ENCODE peak calls at places on chromosomes 3 and 15, in nine cellular contexts. One of them, this sample, is unnamed. For H3K36me3 and H3K27me3, the result is how much of the 10 kb centered on the place peaks cover.

GRCh38 chr3:139434764-139435291 is 41.5 kb downstream of the RBP2 start:
- DNase-seq in thoracic aorta: no peak
- DNase-seq in left ventricle myocardium inferior: no peak
- DNase-seq in heart right ventricle: no peak
- DNase-seq in SK-N-SH: no peak
- DNase-seq in brain microvascular endothelial cell: peak
- DNase-seq in IMR-90: peak
- DNase-seq in GM23248: peak
- DNase-seq in astrocyte: no peak
- DNase-seq in this sample: no peak

GRCh38 chr3:157176108-157176507 is 16.2 kb upstream of the CCNL1 start:
- DNase-seq in IMR-90: peak
- DNase-seq in left ventricle myocardium inferior: no peak
- DNase-seq in brain microvascular endothelial cell: no peak
- DNase-seq in heart right ventricle: no peak
- DNase-seq in SK-N-SH: peak
- DNase-seq in thoracic aorta: no peak
- DNase-seq in GM23248: peak
- DNase-seq in astrocyte: peak
- DNase-seq in this sample: peak

GRCh38 chr3:144429719-144430121 is 458.1 kb downstream of the DIPK2A start:
- DNase-seq in SK-N-SH: no peak
- DNase-seq in astrocyte: no peak
- DNase-seq in thoracic aorta: no peak
- DNase-seq in brain microvascular endothelial cell: no peak
- DNase-seq in heart right ventricle: no peak
- DNase-seq in IMR-90: no peak
- DNase-seq in GM23248: peak
- DNase-seq in left ventricle myocardium inferior: no peak
- DNase-seq in this sample: no peak

GRCh38 chr15:74775132-74775562 is 6.7 kb upstream of the CSK start:
- DNase-seq in GM23248: no peak
- DNase-seq in brain microvascular endothelial cell: no peak
- DNase-seq in SK-N-SH: no peak
- DNase-seq in IMR-90: no peak
- DNase-seq in heart right ventricle: no peak
- DNase-seq in astrocyte: no peak
- DNase-seq in left ventricle myocardium inferior: no peak
- DNase-seq in thoracic aorta: no peak
- DNase-seq in this sample: no peak

GRCh38 chr3:27145719-27146118 is 223.5 kb downstream of the NEK10 start:
- DNase-seq in left ventricle myocardium inferior: no peak
- DNase-seq in SK-N-SH: no peak
- DNase-seq in thoracic aorta: no peak
- DNase-seq in astrocyte: no peak
- DNase-seq in heart right ventricle: no peak
- DNase-seq in GM23248: no peak
- DNase-seq in brain microvascular endothelial cell: no peak
- DNase-seq in IMR-90: no peak
- DNase-seq in this sample: no peak

GRCh38 chr3:12513694-12514446 is 29.6 kb downstream of the TSEN2 start:
- DNase-seq in brain microvascular endothelial cell: no peak
- DNase-seq in GM23248: no peak
- DNase-seq in heart right ventricle: peak
- DNase-seq in thoracic aorta: no peak
- DNase-seq in left ventricle myocardium inferior: peak
- DNase-seq in astrocyte: no peak
- DNase-seq in IMR-90: no peak
- DNase-seq in SK-N-SH: no peak
- DNase-seq in this sample: no peak

GRCh38 chr3:170007031-170007663 is 30.6 kb upstream of the GPR160 start:
- DNase-seq in GM23248: peak
- DNase-seq in brain microvascular endothelial cell: peak
- DNase-seq in left ventricle myocardium inferior: no peak
- DNase-seq in heart right ventricle: no peak
- DNase-seq in SK-N-SH: no peak
- DNase-seq in IMR-90: peak
- DNase-seq in thoracic aorta: no peak
- DNase-seq in astrocyte: peak
- DNase-seq in this sample: no peak

GRCh38 chr15:37902126-37902525 is 32.3 kb upstream of the TMCO5A start:
- DNase-seq in left ventricle myocardium inferior: no peak
- DNase-seq in SK-N-SH: no peak
- DNase-seq in brain microvascular endothelial cell: no peak
- DNase-seq in thoracic aorta: no peak
- DNase-seq in heart right ventricle: no peak
- DNase-seq in IMR-90: no peak
- DNase-seq in GM23248: no peak
- DNase-seq in astrocyte: no peak
- DNase-seq in this sample: no peak

GRCh38 chr3:23761440-23761896 is 44.3 kb upstream of the UBE2E1 start:
- DNase-seq in left ventricle myocardium inferior: no peak
- DNase-seq in brain microvascular endothelial cell: peak
- DNase-seq in SK-N-SH: no peak
- DNase-seq in astrocyte: no peak
- DNase-seq in heart right ventricle: no peak
- DNase-seq in thoracic aorta: no peak
- DNase-seq in IMR-90: peak
- DNase-seq in GM23248: peak
- DNase-seq in this sample: peak

GRCh38 chr3:189982299-189982945 is 138.3 kb downstream of the P3H2 start:
- DNase-seq in brain microvascular endothelial cell: no peak
- DNase-seq in GM23248: no peak
- DNase-seq in left ventricle myocardium inferior: no peak
- DNase-seq in SK-N-SH: no peak
- DNase-seq in IMR-90: peak
- DNase-seq in thoracic aorta: no peak
- DNase-seq in astrocyte: peak
- DNase-seq in heart right ventricle: no peak
- DNase-seq in this sample: no peak

GRCh38 chr3:8505621-8506020 is 4.0 kb downstream of the LMCD1 start:
- DNase-seq in SK-N-SH: no peak
- DNase-seq in heart right ventricle: no peak
- DNase-seq in astrocyte: no peak
- DNase-seq in left ventricle myocardium inferior: no peak
- DNase-seq in brain microvascular endothelial cell: no peak
- DNase-seq in thoracic aorta: no peak
- DNase-seq in GM23248: no peak
- DNase-seq in IMR-90: no peak
- DNase-seq in this sample: no peak

GRCh38 chr3:7793786-7794185 is 707.8 kb upstream of the LMCD1 start:
- DNase-seq in SK-N-SH: no peak
- DNase-seq in GM23248: no peak
- DNase-seq in heart right ventricle: no peak
- DNase-seq in left ventricle myocardium inferior: no peak
- DNase-seq in thoracic aorta: no peak
- DNase-seq in IMR-90: no peak
- DNase-seq in astrocyte: peak
- DNase-seq in brain microvascular endothelial cell: no peak
- DNase-seq in this sample: no peak

GRCh38 chr15:34984884-34985630 is 3.0 kb downstream of the ZNF770 start:
- DNase-seq in thoracic aorta: no peak
- DNase-seq in brain microvascular endothelial cell: no peak
- DNase-seq in astrocyte: peak
- DNase-seq in GM23248: peak
- DNase-seq in IMR-90: peak
- DNase-seq in heart right ventricle: no peak
- DNase-seq in SK-N-SH: no peak
- DNase-seq in left ventricle myocardium inferior: no peak
- DNase-seq in this sample: no peak

GRCh38 chr15:43168192-43169107 is 16.8 kb upstream of the CCNDBP1 start:
- DNase-seq in astrocyte: peak
- DNase-seq in thoracic aorta: no peak
- DNase-seq in left ventricle myocardium inferior: no peak
- DNase-seq in brain microvascular endothelial cell: peak
- DNase-seq in GM23248: peak
- DNase-seq in IMR-90: peak
- DNase-seq in SK-N-SH: no peak
- DNase-seq in heart right ventricle: peak
- DNase-seq in this sample: no peak

GRCh38 chr15:68821190-68821897 is 649 bp upstream of the ANP32A start:
- DNase-seq in astrocyte: no peak
- DNase-seq in left ventricle myocardium inferior: no peak
- DNase-seq in thoracic aorta: no peak
- DNase-seq in brain microvascular endothelial cell: no peak
- DNase-seq in IMR-90: no peak
- DNase-seq in SK-N-SH: no peak
- DNase-seq in GM23248: peak
- DNase-seq in heart right ventricle: no peak
- DNase-seq in this sample: no peak

GRCh38 chr3:101124125-101124524 is 130.9 kb upstream of the ABI3BP start:
- DNase-seq in thoracic aorta: no peak
- DNase-seq in GM23248: peak
- DNase-seq in heart right ventricle: no peak
- DNase-seq in brain microvascular endothelial cell: no peak
- DNase-seq in SK-N-SH: no peak
- DNase-seq in IMR-90: peak
- DNase-seq in left ventricle myocardium inferior: no peak
- DNase-seq in astrocyte: no peak
- DNase-seq in this sample: no peak

GRCh38 chr3:58237940-58238681 is 519 bp downstream of the ABHD6 start:
- DNase-seq in brain microvascular endothelial cell: no peak
- DNase-seq in thoracic aorta: no peak
- DNase-seq in left ventricle myocardium inferior: peak
- DNase-seq in IMR-90: peak
- DNase-seq in astrocyte: no peak
- DNase-seq in heart right ventricle: peak
- DNase-seq in SK-N-SH: peak
- DNase-seq in GM23248: peak
- DNase-seq in this sample: peak

GRCh38 chr3:146468234-146468931 is 978 bp downstream of the PLSCR2 start:
- DNase-seq in thoracic aorta: no peak
- DNase-seq in brain microvascular endothelial cell: no peak
- DNase-seq in astrocyte: no peak
- DNase-seq in IMR-90: peak
- DNase-seq in SK-N-SH: no peak
- DNase-seq in heart right ventricle: no peak
- DNase-seq in left ventricle myocardium inferior: no peak
- DNase-seq in GM23248: peak
- DNase-seq in this sample: no peak

GRCh38 chr3:30689202-30689641 is 82.8 kb downstream of the TGFBR2 start:
- DNase-seq in GM23248: peak
- DNase-seq in left ventricle myocardium inferior: no peak
- DNase-seq in astrocyte: peak
- DNase-seq in IMR-90: peak
- DNase-seq in thoracic aorta: no peak
- DNase-seq in heart right ventricle: no peak
- DNase-seq in brain microvascular endothelial cell: peak
- DNase-seq in SK-N-SH: peak
- DNase-seq in this sample: no peak
- H3K36me3 ChIP-seq in GM23248: half or more
- H3K36me3 ChIP-seq in left ventricle myocardium inferior: half or more
- H3K36me3 ChIP-seq in astrocyte: under half
- H3K36me3 ChIP-seq in IMR-90: under half
- H3K36me3 ChIP-seq in thoracic aorta: under half
- H3K36me3 ChIP-seq in heart right ventricle: under half
- H3K36me3 ChIP-seq in brain microvascular endothelial cell: under half
- H3K36me3 ChIP-seq in SK-N-SH: half or more
- H3K36me3 ChIP-seq in this sample: under half

DNA sequence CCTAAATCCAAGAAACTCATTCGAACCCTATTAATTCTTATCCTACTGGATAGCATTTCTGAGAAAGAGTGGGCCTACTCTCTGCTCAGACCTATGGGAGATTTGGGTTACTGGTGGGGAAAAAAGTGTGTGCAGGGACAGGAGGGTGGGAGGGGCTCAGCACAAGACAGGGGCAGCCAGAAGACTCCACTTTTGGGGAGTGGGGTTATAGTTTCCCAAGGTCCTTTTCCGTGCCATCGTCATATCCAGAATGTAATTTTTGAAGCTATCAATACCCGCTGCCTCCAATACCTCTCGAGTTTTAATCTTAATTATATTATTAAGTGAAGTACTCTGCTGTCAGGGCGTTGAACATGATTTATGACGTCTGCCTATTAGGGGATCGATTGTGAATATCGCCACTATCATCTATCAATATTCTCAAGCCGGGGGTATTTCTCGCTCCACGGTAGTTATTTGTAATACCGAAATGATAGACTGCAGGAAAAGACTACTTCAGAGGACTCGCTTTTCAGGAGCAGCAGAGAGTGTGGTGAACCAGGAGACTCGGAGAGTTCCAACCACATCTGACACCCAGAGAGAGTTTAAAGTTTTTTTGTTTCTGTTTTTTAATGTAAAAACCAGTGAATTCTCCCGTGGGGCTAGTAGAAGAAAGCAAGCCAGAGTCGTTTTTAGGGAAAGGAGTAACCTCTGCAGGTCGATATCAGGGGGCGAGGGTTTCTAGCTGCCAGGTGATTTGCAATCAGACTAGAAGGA is 20.6 kb downstream of the NR2F2 start:
- DNase-seq in brain microvascular endothelial cell: peak
- DNase-seq in SK-N-SH: no peak
- DNase-seq in thoracic aorta: no peak
- DNase-seq in IMR-90: no peak
- DNase-seq in heart right ventricle: no peak
- DNase-seq in astrocyte: no peak
- DNase-seq in left ventricle myocardium inferior: no peak
- DNase-seq in GM23248: no peak
- DNase-seq in this sample: no peak
- H3K4me3 ChIP-seq in brain microvascular endothelial cell: peak
- H3K4me3 ChIP-seq in SK-N-SH: no peak
- H3K4me3 ChIP-seq in thoracic aorta: no peak
- H3K4me3 ChIP-seq in IMR-90: no peak
- H3K4me3 ChIP-seq in heart right ventricle: peak
- H3K4me3 ChIP-seq in astrocyte: no peak
- H3K4me3 ChIP-seq in left ventricle myocardium inferior: peak
- H3K4me3 ChIP-seq in GM23248: no peak
- H3K4me3 ChIP-seq in this sample: no peak

DNA sequence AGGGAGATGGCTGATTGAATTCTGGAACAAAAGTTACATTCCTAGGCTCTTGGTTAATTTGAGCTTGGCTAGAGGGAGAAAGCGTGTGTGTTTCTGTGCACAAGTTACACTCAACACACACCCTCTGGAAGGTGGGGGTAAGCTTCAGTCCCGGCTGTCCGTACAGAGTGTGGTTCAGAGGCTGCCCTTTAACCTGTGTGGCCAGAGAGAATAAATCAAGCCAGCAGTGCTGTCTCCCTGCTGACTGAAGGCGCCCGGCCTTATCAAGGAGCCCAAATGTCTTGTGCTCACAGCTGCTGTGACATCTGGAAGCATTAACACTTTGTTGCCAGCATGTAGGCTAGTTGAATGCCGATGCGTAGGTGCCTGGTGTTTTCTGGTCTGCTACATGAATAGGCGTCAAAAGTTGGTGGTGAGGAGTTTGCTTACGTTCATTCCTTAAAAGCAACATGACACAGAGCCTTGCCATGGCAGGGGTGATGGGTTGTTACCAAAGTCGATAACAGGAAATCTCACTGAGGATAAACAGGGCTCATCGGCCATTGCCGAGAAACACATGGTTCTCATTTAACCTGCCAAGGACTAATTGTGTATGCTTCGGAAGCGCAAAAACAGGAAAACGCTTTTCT is 96.0 kb upstream of the CTDSPL start:
- DNase-seq in thoracic aorta: no peak
- DNase-seq in IMR-90: no peak
- DNase-seq in SK-N-SH: peak
- DNase-seq in brain microvascular endothelial cell: peak
- DNase-seq in left ventricle myocardium inferior: peak
- DNase-seq in GM23248: no peak
- DNase-seq in astrocyte: peak
- DNase-seq in heart right ventricle: peak
- DNase-seq in this sample: no peak
- H3K27me3 ChIP-seq in thoracic aorta: under half
- H3K27me3 ChIP-seq in IMR-90: half or more
- H3K27me3 ChIP-seq in SK-N-SH: under half
- H3K27me3 ChIP-seq in brain microvascular endothelial cell: half or more
- H3K27me3 ChIP-seq in left ventricle myocardium inferior: under half
- H3K27me3 ChIP-seq in GM23248: under half
- H3K27me3 ChIP-seq in astrocyte: half or more
- H3K27me3 ChIP-seq in heart right ventricle: under half
- H3K27me3 ChIP-seq in this sample: under half

GRCh38 chr3:15439476-15439875 is 12.1 kb downstream of the EAF1 start:
- DNase-seq in brain microvascular endothelial cell: no peak
- DNase-seq in IMR-90: peak
- DNase-seq in thoracic aorta: no peak
- DNase-seq in astrocyte: peak
- DNase-seq in heart right ventricle: no peak
- DNase-seq in GM23248: peak
- DNase-seq in SK-N-SH: no peak
- DNase-seq in left ventricle myocardium inferior: no peak
- DNase-seq in this sample: no peak
- H3K36me3 ChIP-seq in brain microvascular endothelial cell: under half
- H3K36me3 ChIP-seq in IMR-90: under half
- H3K36me3 ChIP-seq in thoracic aorta: under half
- H3K36me3 ChIP-seq in astrocyte: under half
- H3K36me3 ChIP-seq in heart right ventricle: under half
- H3K36me3 ChIP-seq in GM23248: under half
- H3K36me3 ChIP-seq in SK-N-SH: half or more
- H3K36me3 ChIP-seq in left ventricle myocardium inferior: half or more
- H3K36me3 ChIP-seq in this sample: under half

This sample was measured in H7.